ENCODE peak calls at places on chromosomes 2 and 18, in eight cellular contexts. One of them, this sample, is unnamed.
A peak's percentile ranks its signal among the peaks of the same experiment; 100 is the strongest.

GRCh38 chr2:148670773-148671172 is 26.2 kb downstream of the EPC2 start:
- DNase-seq in smooth muscle cell of the brain vasculature: no peak
- DNase-seq in AG09309: no peak
- DNase-seq in lower lobe of right lung: no peak
- DNase-seq in HuH-7: no peak
- DNase-seq in fibroblast of villous mesenchyme: no peak
- DNase-seq in NCI-H1417: no peak
- DNase-seq in HT1080: peak; percentile 26
- DNase-seq in this sample: peak; percentile 45

GRCh38 chr18:60372598-60372997 is at the start of gene MC4R:
- DNase-seq in AG09309: peak; percentile 69
- DNase-seq in NCI-H1417: peak; percentile 84
- DNase-seq in fibroblast of villous mesenchyme: peak; percentile 59
- DNase-seq in HT1080: peak; percentile 54
- DNase-seq in HuH-7: peak; percentile 1
- DNase-seq in smooth muscle cell of the brain vasculature: peak; percentile 36
- DNase-seq in lower lobe of right lung: no peak
- DNase-seq in this sample: peak; percentile 25

GRCh38 chr2:96325038-96325883 is at the start of gene ITPRIPL1:
- DNase-seq in HuH-7: peak; percentile 74
- DNase-seq in NCI-H1417: no peak
- DNase-seq in fibroblast of villous mesenchyme: no peak
- DNase-seq in HT1080: no peak
- DNase-seq in smooth muscle cell of the brain vasculature: no peak
- DNase-seq in AG09309: no peak
- DNase-seq in lower lobe of right lung: no peak
- DNase-seq in this sample: no peak

GRCh38 chr2:17162721-17163120 is 355.5 kb downstream of the RAD51AP2 start:
- DNase-seq in HT1080: no peak
- DNase-seq in smooth muscle cell of the brain vasculature: peak; percentile 62
- DNase-seq in fibroblast of villous mesenchyme: peak; percentile 17
- DNase-seq in NCI-H1417: no peak
- DNase-seq in lower lobe of right lung: no peak
- DNase-seq in HuH-7: no peak
- DNase-seq in AG09309: no peak
- DNase-seq in this sample: no peak

GRCh38 chr2:131031875-131032274 is 61.4 kb downstream of the FAM168B start:
- DNase-seq in AG09309: no peak
- DNase-seq in HuH-7: no peak
- DNase-seq in smooth muscle cell of the brain vasculature: no peak
- DNase-seq in lower lobe of right lung: peak; percentile 29
- DNase-seq in fibroblast of villous mesenchyme: no peak
- DNase-seq in NCI-H1417: no peak
- DNase-seq in HT1080: no peak
- DNase-seq in this sample: no peak

GRCh38 chr18:9575558-9575957 is 38.8 kb downstream of the PPP4R1 start:
- DNase-seq in AG09309: peak; percentile 87
- DNase-seq in lower lobe of right lung: peak; percentile 66
- DNase-seq in fibroblast of villous mesenchyme: peak; percentile 98
- DNase-seq in smooth muscle cell of the brain vasculature: peak; percentile 91
- DNase-seq in NCI-H1417: peak; percentile 70
- DNase-seq in HuH-7: peak; percentile 68
- DNase-seq in HT1080: peak; percentile 81
- DNase-seq in this sample: peak; percentile 98

GRCh38 chr2:186919272-186919671 is 70.3 kb upstream of the ZSWIM2 start:
- DNase-seq in AG09309: peak; percentile 3
- DNase-seq in NCI-H1417: no peak
- DNase-seq in HuH-7: no peak
- DNase-seq in smooth muscle cell of the brain vasculature: peak; percentile 36
- DNase-seq in lower lobe of right lung: no peak
- DNase-seq in fibroblast of villous mesenchyme: peak; percentile 81
- DNase-seq in HT1080: peak; percentile 74
- DNase-seq in this sample: peak; percentile 79

GRCh38 chr18:36572135-36572856 is 256.5 kb downstream of the TPGS2 start:
- DNase-seq in smooth muscle cell of the brain vasculature: no peak
- DNase-seq in HT1080: peak; percentile 58
- DNase-seq in AG09309: peak; percentile 27
- DNase-seq in HuH-7: no peak
- DNase-seq in NCI-H1417: peak; percentile 19
- DNase-seq in lower lobe of right lung: no peak
- DNase-seq in fibroblast of villous mesenchyme: peak; percentile 45
- DNase-seq in this sample: peak; percentile 75

GRCh38 chr2:27681844-27682243 is 18.2 kb downstream of the SLC4A1AP start:
- DNase-seq in fibroblast of villous mesenchyme: peak; percentile 53
- DNase-seq in HT1080: peak; percentile 34
- DNase-seq in NCI-H1417: no peak
- DNase-seq in smooth muscle cell of the brain vasculature: no peak
- DNase-seq in HuH-7: no peak
- DNase-seq in AG09309: peak; percentile 18
- DNase-seq in lower lobe of right lung: no peak
- DNase-seq in this sample: peak; percentile 39

GRCh38 chr2:199461455-199462166 is 3.9 kb upstream of the SATB2 start:
- DNase-seq in NCI-H1417: no peak
- DNase-seq in HuH-7: no peak
- DNase-seq in fibroblast of villous mesenchyme: no peak
- DNase-seq in AG09309: no peak
- DNase-seq in smooth muscle cell of the brain vasculature: no peak
- DNase-seq in HT1080: no peak
- DNase-seq in lower lobe of right lung: no peak
- DNase-seq in this sample: no peak

GRCh38 chr2:72142743-72143440 is 4.8 kb downstream of the CYP26B1 start:
- DNase-seq in HuH-7: no peak
- DNase-seq in AG09309: no peak
- DNase-seq in NCI-H1417: no peak
- DNase-seq in fibroblast of villous mesenchyme: peak; percentile 44
- DNase-seq in smooth muscle cell of the brain vasculature: no peak
- DNase-seq in HT1080: no peak
- DNase-seq in lower lobe of right lung: no peak
- DNase-seq in this sample: peak; percentile 39

GRCh38 chr2:63435080-63435479 is 153.2 kb downstream of the WDPCP start:
- DNase-seq in AG09309: no peak
- DNase-seq in HuH-7: no peak
- DNase-seq in NCI-H1417: no peak
- DNase-seq in fibroblast of villous mesenchyme: no peak
- DNase-seq in HT1080: no peak
- DNase-seq in lower lobe of right lung: no peak
- DNase-seq in smooth muscle cell of the brain vasculature: no peak
- DNase-seq in this sample: no peak

GRCh38 chr18:13565228-13565627 is 161.1 kb downstream of the FAM210A start:
- DNase-seq in lower lobe of right lung: no peak
- DNase-seq in AG09309: no peak
- DNase-seq in NCI-H1417: no peak
- DNase-seq in fibroblast of villous mesenchyme: no peak
- DNase-seq in HuH-7: no peak
- DNase-seq in HT1080: no peak
- DNase-seq in smooth muscle cell of the brain vasculature: no peak
- DNase-seq in this sample: no peak

GRCh38 chr2:158600155-158600802 is 143.5 kb downstream of the PKP4 start:
- DNase-seq in lower lobe of right lung: no peak
- DNase-seq in smooth muscle cell of the brain vasculature: peak; percentile 59
- DNase-seq in fibroblast of villous mesenchyme: peak; percentile 84
- DNase-seq in AG09309: peak; percentile 73
- DNase-seq in HuH-7: no peak
- DNase-seq in NCI-H1417: no peak
- DNase-seq in HT1080: peak; percentile 88
- DNase-seq in this sample: peak; percentile 85

GRCh38 chr2:219512524-219513216 is 1.6 kb upstream of the ASIC4 start:
- DNase-seq in lower lobe of right lung: no peak
- DNase-seq in HT1080: no peak
- DNase-seq in fibroblast of villous mesenchyme: no peak
- DNase-seq in AG09309: no peak
- DNase-seq in NCI-H1417: no peak
- DNase-seq in smooth muscle cell of the brain vasculature: no peak
- DNase-seq in HuH-7: no peak
- DNase-seq in this sample: no peak

GRCh38 chr2:8697190-8697589 is 15.3 kb downstream of the ID2 start:
- DNase-seq in HT1080: no peak
- DNase-seq in HuH-7: no peak
- DNase-seq in lower lobe of right lung: no peak
- DNase-seq in NCI-H1417: no peak
- DNase-seq in fibroblast of villous mesenchyme: no peak
- DNase-seq in smooth muscle cell of the brain vasculature: no peak
- DNase-seq in AG09309: no peak
- DNase-seq in this sample: no peak

GRCh38 chr2:226125151-226125550 is 674.5 kb downstream of the IRS1 start:
- DNase-seq in HT1080: no peak
- DNase-seq in AG09309: no peak
- DNase-seq in HuH-7: no peak
- DNase-seq in NCI-H1417: no peak
- DNase-seq in smooth muscle cell of the brain vasculature: no peak
- DNase-seq in fibroblast of villous mesenchyme: peak; percentile 21
- DNase-seq in lower lobe of right lung: no peak
- DNase-seq in this sample: peak; percentile 29

GRCh38 chr2:63189026-63189425 is 138.4 kb downstream of the OTX1 start:
- DNase-seq in AG09309: peak; percentile 4
- DNase-seq in lower lobe of right lung: no peak
- DNase-seq in NCI-H1417: no peak
- DNase-seq in HuH-7: peak; percentile 39
- DNase-seq in HT1080: peak; percentile 59
- DNase-seq in smooth muscle cell of the brain vasculature: no peak
- DNase-seq in fibroblast of villous mesenchyme: peak; percentile 50
- DNase-seq in this sample: peak; percentile 51

GRCh38 chr2:147325955-147326354 is 518.9 kb upstream of the ACVR2A start:
- DNase-seq in AG09309: no peak
- DNase-seq in smooth muscle cell of the brain vasculature: no peak
- DNase-seq in NCI-H1417: no peak
- DNase-seq in fibroblast of villous mesenchyme: no peak
- DNase-seq in lower lobe of right lung: no peak
- DNase-seq in HT1080: no peak
- DNase-seq in HuH-7: no peak
- DNase-seq in this sample: no peak

GRCh38 chr18:9683418-9684396 is 24.4 kb upstream of the RAB31 start:
- DNase-seq in HuH-7: no peak
- DNase-seq in AG09309: no peak
- DNase-seq in NCI-H1417: no peak
- DNase-seq in smooth muscle cell of the brain vasculature: no peak
- DNase-seq in lower lobe of right lung: no peak
- DNase-seq in HT1080: peak; percentile 71
- DNase-seq in fibroblast of villous mesenchyme: peak; percentile 88
- DNase-seq in this sample: peak; percentile 84

GRCh38 chr2:30512243-30512866 is 65.3 kb downstream of the LCLAT1 start:
- DNase-seq in smooth muscle cell of the brain vasculature: no peak
- DNase-seq in lower lobe of right lung: no peak
- DNase-seq in HT1080: no peak
- DNase-seq in fibroblast of villous mesenchyme: no peak
- DNase-seq in HuH-7: no peak
- DNase-seq in NCI-H1417: no peak
- DNase-seq in AG09309: no peak
- DNase-seq in this sample: no peak

GRCh38 chr2:165471349-165471975 is 2.0 kb downstream of the CSRNP3 start:
- DNase-seq in smooth muscle cell of the brain vasculature: no peak
- DNase-seq in HuH-7: no peak
- DNase-seq in lower lobe of right lung: no peak
- DNase-seq in NCI-H1417: no peak
- DNase-seq in AG09309: peak; percentile 7
- DNase-seq in HT1080: no peak
- DNase-seq in fibroblast of villous mesenchyme: no peak
- DNase-seq in this sample: no peak

GRCh38 chr2:236718207-236718992 is 148.8 kb downstream of the ACKR3 start:
- DNase-seq in HT1080: peak; percentile 61
- DNase-seq in HuH-7: no peak
- DNase-seq in fibroblast of villous mesenchyme: no peak
- DNase-seq in NCI-H1417: no peak
- DNase-seq in smooth muscle cell of the brain vasculature: no peak
- DNase-seq in AG09309: no peak
- DNase-seq in lower lobe of right lung: no peak
- DNase-seq in this sample: peak; percentile 76

This sample was measured in amniotic epithelial cell.